ENCODE peak calls at places on chromosomes 3 and 15, in seven cellular contexts. H, O, V, X, I, D and Q are unnamed samples.

GRCh38 chr3:153443961-153444360 is 281.9 kb downstream of the RAP2B start:
- DNase-seq in X (no peak), H (peak), D (no peak), I (no peak), V (no peak), O (no peak), Q (no peak)

GRCh38 chr15:71011503-71012155 is 103.6 kb upstream of the THSD4 start:
- DNase-seq in O (peak), D (peak), H (peak), X (peak), V (peak), I (no peak), Q (peak)

GRCh38 chr3:194592798-194593752 is 40.1 kb downstream of the TMEM44 start:
- DNase-seq in V (no peak), X (peak), H (peak), O (peak), D (no peak), I (no peak), Q (peak)

GRCh38 chr15:43225201-43225949 is 4.6 kb upstream of the EPB42 start:
- DNase-seq in O (no peak), I (no peak), V (peak), H (peak), X (peak), D (peak), Q (peak)

GRCh38 chr3:13110678-13111116 is 37.5 kb upstream of the IQSEC1 start:
- DNase-seq in V (peak), X (no peak), H (no peak), I (no peak), O (peak), D (peak), Q (peak)

GRCh38 chr3:26636328-26636727 is 13.8 kb downstream of the LRRC3B start:
- DNase-seq in H (no peak), I (no peak), O (no peak), D (no peak), X (no peak), V (no peak), Q (no peak)

GRCh38 chr3:153901152-153901551 is 220.0 kb upstream of the ARHGEF26 start:
- DNase-seq in H (no peak), V (no peak), X (no peak), I (no peak), D (no peak), O (no peak), Q (no peak)

GRCh38 chr3:150462108-150462507 is 54.0 kb downstream of the TSC22D2 start:
- DNase-seq in D (peak), X (no peak), I (no peak), V (no peak), H (peak), O (no peak), Q (no peak)

GRCh38 chr15:48889925-48890324 is 12.0 kb downstream of the EID1 start:
- DNase-seq in I (no peak), X (no peak), D (no peak), V (no peak), H (no peak), O (no peak), Q (no peak)

GRCh38 chr15:80609512-80609946 is 85.6 kb upstream of the ABHD17C start:
- DNase-seq in D (peak), V (no peak), O (no peak), H (peak), X (no peak), I (no peak), Q (peak)

GRCh38 chr15:77440378-77440999 is 19.8 kb downstream of the HMG20A start:
- DNase-seq in V (no peak), D (no peak), I (no peak), O (no peak), X (no peak), H (peak), Q (peak)

GRCh38 chr15:63501256-63502089 is 2.9 kb upstream of the USP3 start:
- DNase-seq in H (peak), V (no peak), O (peak), X (no peak), D (peak), I (no peak), Q (peak)

GRCh38 chr3:38627956-38628355 is 21.5 kb downstream of the SCN5A start:
- DNase-seq in D (peak), V (peak), I (no peak), X (no peak), O (no peak), H (no peak), Q (no peak)

GRCh38 chr3:102361013-102361412 is 73.8 kb upstream of the ZPLD1 start:
- DNase-seq in O (no peak), H (no peak), D (no peak), I (no peak), V (no peak), X (no peak), Q (no peak)

GRCh38 chr15:97023131-97023844 is 692.8 kb downstream of the NR2F2 start:
- DNase-seq in O (no peak), X (no peak), H (no peak), V (no peak), I (no peak), D (peak), Q (no peak)

GRCh38 chr3:105948108-105948507 is 79.3 kb upstream of the CBLB start:
- DNase-seq in D (no peak), X (no peak), O (no peak), I (no peak), H (no peak), V (no peak), Q (no peak)

GRCh38 chr3:23611737-23612295 is 193.9 kb upstream of the UBE2E1 start:
- DNase-seq in O (peak), H (peak), V (no peak), I (no peak), D (peak), X (no peak), Q (no peak)

GRCh38 chr15:62068071-62068786 is 1.5 kb downstream of the C2CD4A start:
- DNase-seq in V (peak), O (no peak), H (peak), I (no peak), D (peak), X (no peak), Q (no peak)

GRCh38 chr3:42442640-42443039 is 32.2 kb upstream of the LYZL4 start:
- DNase-seq in O (no peak), V (no peak), X (no peak), I (no peak), H (no peak), D (no peak), Q (no peak)

GRCh38 chr15:58608129-58608590 is 141.3 kb downstream of the ADAM10 start:
- DNase-seq in V (no peak), I (no peak), H (peak), X (no peak), O (no peak), D (no peak), Q (no peak)

GRCh38 chr3:169575381-169575780 is 88.1 kb downstream of the MECOM start:
- DNase-seq in H (peak), O (peak), I (no peak), V (no peak), D (no peak), X (no peak), Q (peak)

GRCh38 chr3:181176610-181177009 is 187.1 kb upstream of the DNAJC19 start:
- DNase-seq in V (no peak), I (no peak), H (peak), X (peak), D (peak), O (no peak), Q (peak)

GRCh38 chr3:45736707-45737106 is 47.5 kb downstream of the SACM1L start:
- DNase-seq in O (no peak), H (no peak), I (no peak), X (no peak), V (no peak), D (no peak), Q (no peak)

GRCh38 chr3:83065861-83066260 is 1304.4 kb upstream of the GBE1 start:
- DNase-seq in O (no peak), X (no peak), H (no peak), V (no peak), D (no peak), I (no peak), Q (no peak)

GRCh38 chr3:132629928-132630327 is 29.7 kb downstream of the ACAD11 start:
- DNase-seq in D (no peak), H (peak), O (peak), X (no peak), V (no peak), I (no peak), Q (peak)

GRCh38 chr3:69764861-69765260 is 25.6 kb downstream of the MITF start:
- DNase-seq in I (no peak), O (no peak), H (peak), D (no peak), V (no peak), X (no peak), Q (no peak)

GRCh38 chr3:50271314-50272072 is 2.5 kb downstream of the SEMA3B start:
- DNase-seq in H (no peak), I (no peak), X (no peak), O (no peak), V (peak), D (no peak), Q (no peak)

GRCh38 chr3:46866720-46867549 is 3.7 kb upstream of the MYL3 start:
- DNase-seq in V (peak), X (peak), I (no peak), H (peak), D (peak), O (no peak), Q (peak)

GRCh38 chr15:84929795-84930371 is 45.4 kb downstream of the SLC28A1 start:
- DNase-seq in O (no peak), D (peak), I (no peak), H (no peak), V (no peak), X (no peak), Q (peak)